ENCODE peak calls at places on chromosomes 16 and 17, in four cellular contexts. One of them, this sample, is unnamed.

GRCh38 chr16:27977966-27978365 is 85.5 kb downstream of the GSG1L start:
- DNase-seq in hepatocyte: no peak
- DNase-seq in heart right ventricle: peak; percentile 57
- DNase-seq in fibroblast of lung: peak; percentile 65
- DNase-seq in this sample: no peak

GRCh38 chr16:27240948-27241531 is 27.5 kb downstream of the NSMCE1 start:
- DNase-seq in hepatocyte: no peak
- DNase-seq in heart right ventricle: no peak
- DNase-seq in fibroblast of lung: peak; percentile 66
- DNase-seq in this sample: no peak

GRCh38 chr17:32258383-32259121 is 7.1 kb upstream of the RHBDL3 start:
- DNase-seq in hepatocyte: no peak
- DNase-seq in heart right ventricle: no peak
- DNase-seq in fibroblast of lung: no peak
- DNase-seq in this sample: no peak

GRCh38 chr16:67547423-67548264 is 14.7 kb upstream of the CTCF start:
- DNase-seq in hepatocyte: no peak
- DNase-seq in heart right ventricle: no peak
- DNase-seq in fibroblast of lung: no peak
- DNase-seq in this sample: no peak

GRCh38 chr16:10992797-10993196 is 48.4 kb downstream of the CLEC16A start:
- DNase-seq in hepatocyte: no peak
- DNase-seq in heart right ventricle: no peak
- DNase-seq in fibroblast of lung: peak; percentile 84
- DNase-seq in this sample: peak; percentile 58

GRCh38 chr16:85437161-85438052 is 175.7 kb upstream of the GSE1 start:
- DNase-seq in hepatocyte: peak; percentile 83
- DNase-seq in heart right ventricle: no peak
- DNase-seq in fibroblast of lung: no peak
- DNase-seq in this sample: peak; percentile 84

GRCh38 chr17:43818966-43819365 is 14.0 kb downstream of the MPP3 start:
- DNase-seq in hepatocyte: no peak
- DNase-seq in heart right ventricle: no peak
- DNase-seq in fibroblast of lung: no peak
- DNase-seq in this sample: no peak

GRCh38 chr16:3645504-3646347 is 8.8 kb upstream of the DNASE1 start:
- DNase-seq in hepatocyte: peak; percentile 73
- DNase-seq in heart right ventricle: no peak
- DNase-seq in fibroblast of lung: peak; percentile 64
- DNase-seq in this sample: peak; percentile 64

GRCh38 chr16:56137269-56137668 is 54.0 kb upstream of the GNAO1 start:
- DNase-seq in hepatocyte: no peak
- DNase-seq in heart right ventricle: no peak
- DNase-seq in fibroblast of lung: no peak
- DNase-seq in this sample: no peak

GRCh38 chr17:2892305-2892971 is 96.2 kb downstream of the RAP1GAP2 start:
- DNase-seq in hepatocyte: peak; percentile 85
- DNase-seq in heart right ventricle: no peak
- DNase-seq in fibroblast of lung: peak; percentile 92
- DNase-seq in this sample: peak; percentile 76

GRCh38 chr16:26765087-26765486 is 301.6 kb upstream of the C16orf82 start:
- DNase-seq in hepatocyte: peak; percentile 13
- DNase-seq in heart right ventricle: no peak
- DNase-seq in fibroblast of lung: no peak
- DNase-seq in this sample: no peak

GRCh38 chr17:44362479-44362963 is 1.1 kb downstream of the FAM171A2 start:
- DNase-seq in hepatocyte: no peak
- DNase-seq in heart right ventricle: no peak
- DNase-seq in fibroblast of lung: no peak
- DNase-seq in this sample: no peak

GRCh38 chr16:70691223-70692129 is 5.6 kb upstream of the MTSS2 start:
- DNase-seq in hepatocyte: peak; percentile 94
- DNase-seq in heart right ventricle: peak; percentile 88
- DNase-seq in fibroblast of lung: peak; percentile 97
- DNase-seq in this sample: no peak

GRCh38 chr16:50718761-50719400 is 23.0 kb upstream of the CYLD start:
- DNase-seq in hepatocyte: no peak
- DNase-seq in heart right ventricle: no peak
- DNase-seq in fibroblast of lung: no peak
- DNase-seq in this sample: peak; percentile 32

GRCh38 chr16:7364054-7364407 is 31.4 kb downstream of the RBFOX1 start:
- DNase-seq in hepatocyte: peak; percentile 42
- DNase-seq in heart right ventricle: no peak
- DNase-seq in fibroblast of lung: no peak
- DNase-seq in this sample: no peak

GRCh38 chr16:9860876-9861275 is 321.4 kb downstream of the GRIN2A start:
- DNase-seq in hepatocyte: no peak
- DNase-seq in heart right ventricle: no peak
- DNase-seq in fibroblast of lung: no peak
- DNase-seq in this sample: no peak

GRCh38 chr17:6491071-6491700 is 46.9 kb downstream of the PIMREG start:
- DNase-seq in hepatocyte: no peak
- DNase-seq in heart right ventricle: no peak
- DNase-seq in fibroblast of lung: no peak
- DNase-seq in this sample: no peak

DNA sequence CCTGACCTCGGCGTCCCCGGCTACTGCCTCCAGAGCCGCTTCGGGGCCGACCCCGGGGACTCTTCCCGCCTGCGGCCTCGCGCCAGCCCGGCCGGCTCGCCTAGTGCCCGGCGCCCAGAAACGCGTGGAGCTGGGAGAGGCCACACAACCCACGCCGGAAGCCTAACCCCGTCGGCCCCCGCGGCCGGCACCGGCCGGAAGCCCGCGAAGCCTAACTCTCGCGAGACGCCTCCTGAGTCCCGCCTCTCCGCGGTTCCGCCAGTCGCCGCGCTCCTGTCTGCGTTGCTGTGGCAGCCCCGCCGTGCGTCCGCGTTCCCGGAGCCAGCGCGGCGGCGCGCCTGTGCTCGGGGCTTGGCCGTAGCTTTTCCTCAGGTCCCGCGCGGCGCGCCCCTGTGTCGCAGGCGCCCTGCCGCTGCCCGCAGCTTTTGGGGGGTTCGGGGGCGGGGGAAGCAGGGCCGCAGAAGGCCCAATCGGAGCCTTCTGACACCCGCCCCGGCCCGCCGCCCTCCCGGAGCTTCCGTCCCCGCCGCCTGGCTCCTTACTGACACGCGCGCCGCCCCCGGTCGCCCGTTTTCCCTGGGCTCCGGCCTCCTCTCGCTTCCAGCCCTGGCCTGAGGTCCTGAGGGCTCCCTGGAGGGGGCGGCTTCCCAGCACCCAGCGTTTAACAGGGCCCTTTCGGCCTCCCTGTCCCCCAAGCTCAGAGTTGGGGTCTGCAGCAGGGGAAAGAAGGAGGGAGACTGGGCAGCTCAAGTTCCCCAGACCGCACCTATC is 21.7 kb downstream of the NPTX1 start:
- DNase-seq in hepatocyte: peak; percentile 99
- DNase-seq in heart right ventricle: peak; percentile 97
- DNase-seq in fibroblast of lung: peak; percentile 94
- DNase-seq in this sample: peak; percentile 95
- H3K4me1 ChIP-seq in hepatocyte: peaks cover 17% of the 10 kb centered on the region
- H3K4me1 ChIP-seq in heart right ventricle: peaks cover 39% of the 10 kb centered on the region
- H3K4me1 ChIP-seq in fibroblast of lung: peaks cover 8% of the 10 kb centered on the region
- H3K4me1 ChIP-seq in this sample: no peaks in the 10 kb centered on the region

GRCh38 chr17:72142614-72143013 is 21.8 kb downstream of the SOX9 start:
- DNase-seq in hepatocyte: no peak
- DNase-seq in heart right ventricle: no peak
- DNase-seq in fibroblast of lung: no peak
- DNase-seq in this sample: no peak
- H3K27ac ChIP-seq in hepatocyte: no peak overlapping the region
- H3K27ac ChIP-seq in heart right ventricle: no peak overlapping the region
- H3K27ac ChIP-seq in fibroblast of lung: no peak overlapping the region
- H3K27ac ChIP-seq in this sample: no peak overlapping the region

DNA sequence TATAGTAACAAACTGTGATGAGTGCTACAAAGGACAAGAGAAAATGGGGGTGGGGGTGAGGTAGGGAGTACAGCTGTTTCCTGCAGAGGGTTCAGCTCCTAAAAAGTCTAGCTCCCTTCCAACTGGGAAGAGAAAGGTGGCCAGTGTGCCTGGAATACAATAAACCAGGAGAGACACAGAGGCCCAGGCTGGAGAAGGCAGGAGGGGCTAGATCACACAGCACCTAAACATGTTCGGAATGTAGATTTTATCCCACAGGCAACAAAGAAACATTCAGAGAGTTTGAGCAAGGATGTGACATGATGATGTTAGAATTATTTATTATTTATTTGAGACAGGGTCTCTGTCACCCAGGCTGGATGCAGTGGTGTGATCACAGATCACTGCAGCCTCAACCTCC is 10.2 kb downstream of the TEX2 start:
- DNase-seq in hepatocyte: no peak
- DNase-seq in heart right ventricle: no peak
- DNase-seq in fibroblast of lung: peak; percentile 60
- DNase-seq in this sample: no peak
- H3K4me1 ChIP-seq in hepatocyte: no peaks in the 10 kb centered on the region
- H3K4me1 ChIP-seq in heart right ventricle: peaks cover 41% of the 10 kb centered on the region
- H3K4me1 ChIP-seq in fibroblast of lung: no peaks in the 10 kb centered on the region
- H3K4me1 ChIP-seq in this sample: no peaks in the 10 kb centered on the region

GRCh38 chr16:89334050-89334449 is 116.5 kb downstream of the ZNF778 start:
- DNase-seq in hepatocyte: no peak
- DNase-seq in heart right ventricle: no peak
- DNase-seq in fibroblast of lung: no peak
- DNase-seq in this sample: no peak

GRCh38 chr16:89334461-89334860 is 117.0 kb downstream of the ZNF778 start:
- DNase-seq in hepatocyte: no peak
- DNase-seq in heart right ventricle: no peak
- DNase-seq in fibroblast of lung: no peak
- DNase-seq in this sample: no peak

GRCh38 chr16:89330177-89330856 is 112.8 kb downstream of the ZNF778 start:
- DNase-seq in hepatocyte: no peak
- DNase-seq in heart right ventricle: no peak
- DNase-seq in fibroblast of lung: peak; percentile 78
- DNase-seq in this sample: no peak

GRCh38 chr16:89331371-89332109 is 114.0 kb downstream of the ZNF778 start:
- DNase-seq in hepatocyte: no peak
- DNase-seq in heart right ventricle: no peak
- DNase-seq in fibroblast of lung: no peak
- DNase-seq in this sample: no peak

DNA sequence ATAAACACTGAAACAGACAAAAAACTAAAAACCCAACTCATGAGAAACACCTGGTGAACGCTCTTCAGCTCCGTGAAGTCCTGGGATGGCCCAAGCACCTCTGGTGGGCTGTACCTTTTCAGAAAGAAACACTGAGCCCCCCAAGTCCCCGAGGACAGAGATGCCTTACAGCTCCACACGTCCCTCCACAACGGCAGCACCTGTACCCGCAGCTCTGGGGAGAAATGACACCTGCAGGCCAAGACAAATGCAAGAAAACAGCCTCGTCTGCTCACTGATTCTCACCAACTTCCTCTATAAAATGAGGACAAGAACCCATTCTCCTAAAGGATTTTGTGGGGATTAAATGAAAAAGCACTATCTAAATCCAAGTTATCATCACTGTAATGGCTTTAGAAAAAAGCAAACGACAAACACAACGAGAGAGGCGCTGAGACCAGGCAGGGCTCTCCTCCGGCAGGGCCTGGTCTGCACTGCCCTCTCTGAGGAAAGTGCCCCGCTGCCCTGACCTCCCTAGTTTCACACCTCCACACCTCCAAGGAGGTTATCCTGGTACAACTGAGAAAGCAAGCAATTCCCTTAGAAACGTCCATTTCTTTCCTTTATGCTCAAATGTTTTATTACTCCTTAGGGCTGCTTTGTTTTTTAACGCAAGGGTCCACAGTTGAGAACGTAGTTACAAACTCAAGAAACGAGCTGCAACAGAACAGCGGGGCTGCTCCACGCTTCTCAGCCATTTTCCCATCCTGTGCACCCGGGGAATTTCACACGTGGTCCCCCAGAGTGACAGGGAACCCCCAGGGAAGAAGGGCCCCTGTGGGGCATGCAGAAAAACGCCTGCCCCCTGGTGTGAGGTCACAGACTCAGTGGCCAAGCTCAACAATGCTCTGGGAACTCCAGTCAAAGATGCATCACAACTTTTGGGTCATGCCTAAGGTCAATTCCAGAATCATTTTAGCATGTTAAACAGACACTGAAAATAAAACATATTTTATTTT is 115.0 kb downstream of the ZNF778 start:
- DNase-seq in hepatocyte: no peak
- DNase-seq in heart right ventricle: no peak
- DNase-seq in fibroblast of lung: no peak
- DNase-seq in this sample: no peak
- H3K27ac ChIP-seq in hepatocyte: no peak overlapping the region
- H3K27ac ChIP-seq in heart right ventricle: peak overlapping the region; percentile 25
- H3K27ac ChIP-seq in fibroblast of lung: peak overlapping the region; percentile 44
- H3K27ac ChIP-seq in this sample: no peak overlapping the region